ENCODE peak calls at places on chromosome 21, in five cellular contexts. S is cardiac fibroblast, R is H9, X is A172, D is A549. Q is an unnamed sample.

GRCh38 chr21:16196521-16197208 is 466.9 kb downstream of the USP25 start:
- DNase-seq in R (no peak), S (peak; percentile 49), X (peak; percentile 53), D (no peak), Q (no peak)

GRCh38 chr21:38171723-38172344 is 85.0 kb upstream of the KCNJ15 start:
- DNase-seq in D (no peak), X (peak; percentile 94), S (peak; percentile 57), R (peak; percentile 81), Q (no peak)

GRCh38 chr21:35511298-35512162 is 462.4 kb upstream of the RUNX1 start:
- DNase-seq in D (no peak), S (peak; percentile 35), R (no peak), X (peak; percentile 79), Q (no peak)

GRCh38 chr21:37273911-37274690 is 7.0 kb upstream of the VPS26C start:
- DNase-seq in X (no peak), D (no peak), R (no peak), S (no peak), Q (no peak)

GRCh38 chr21:15706686-15707085 is 23.1 kb upstream of the USP25 start:
- DNase-seq in R (no peak), S (peak; percentile 97), D (peak; percentile 19), X (peak; percentile 99), Q (no peak)

GRCh38 chr21:44418108-44418875 is 37.0 kb upstream of the LRRC3 start:
- DNase-seq in X (no peak), D (no peak), S (no peak), R (no peak), Q (peak; percentile 62)

GRCh38 chr21:45972716-45973474 is 8.7 kb upstream of the COL6A1 start:
- DNase-seq in S (peak; percentile 97), D (no peak), R (no peak), X (peak; percentile 61), Q (peak; percentile 84)

GRCh38 chr21:34061983-34062382 is 11.4 kb upstream of the MRPS6 start:
- DNase-seq in X (peak; percentile 39), S (no peak), R (no peak), D (no peak), Q (no peak)

GRCh38 chr21:32916088-32916487 is 109.6 kb upstream of the OLIG2 start:
- DNase-seq in R (no peak), X (no peak), D (no peak), S (no peak), Q (no peak)

GRCh38 chr21:26079376-26079775 is 91.2 kb downstream of the APP start:
- DNase-seq in D (no peak), X (peak; percentile 31), S (no peak), R (no peak), Q (no peak)

GRCh38 chr21:42527489-42528158 is 14.0 kb downstream of the SLC37A1 start:
- DNase-seq in D (no peak), S (no peak), R (no peak), X (no peak), Q (peak; percentile 61)

GRCh38 chr21:33660406-33660805 is 18.1 kb downstream of the ITSN1 start:
- DNase-seq in X (no peak), R (no peak), D (no peak), S (peak; percentile 59), Q (no peak)

GRCh38 chr21:16315223-16315622 is 585.4 kb downstream of the USP25 start:
- DNase-seq in D (no peak), S (no peak), R (no peak), X (no peak), Q (no peak)

GRCh38 chr21:16455978-16456377 is 726.2 kb downstream of the USP25 start:
- DNase-seq in D (no peak), S (no peak), R (no peak), X (no peak), Q (no peak)

GRCh38 chr21:33403786-33404571 is 766 bp downstream of the IFNGR2 start:
- DNase-seq in R (peak; percentile 49), D (no peak), S (peak; percentile 62), X (no peak), Q (peak; percentile 85)